ENCODE peak calls at places on chromosomes 4 and X, in ten cellular contexts. D, J, H, K, Q, E, L, U, Y and N are unnamed samples.

GRCh38 chr4:86935499-86935832 is 655 bp downstream of the AFF1 start:
- DNase-seq in U (no peak), H (no peak), J (no peak), D (no peak), L (no peak), E (no peak), K (no peak), Q (no peak), Y (peak; percentile 57), N (no peak)

GRCh38 chrX:132710756-132711155 is 221.9 kb upstream of the MBNL3 start:
- DNase-seq in E (no peak), D (no peak), Q (no peak), U (no peak), L (no peak), K (no peak), H (no peak), Y (no peak), J (no peak), N (no peak)

GRCh38 chrX:102067966-102068723 is 57.3 kb upstream of the TCEAL2 start:
- DNase-seq in E (peak; percentile 24), U (peak; percentile 2), H (no peak), Y (no peak), L (no peak), J (no peak), Q (peak; percentile 27), D (peak; percentile 33), K (no peak), N (no peak)

GRCh38 chr4:123744664-123745290 is 348.2 kb downstream of the SPRY1 start:
- DNase-seq in Y (no peak), Q (peak; percentile 61), H (no peak), K (peak; percentile 65), J (no peak), U (peak; percentile 10), E (no peak), D (peak; percentile 63), L (no peak), N (no peak)

GRCh38 chr4:95428216-95429085 is 120.3 kb downstream of the UNC5C start:
- DNase-seq in K (no peak), Y (no peak), E (no peak), Q (no peak), L (no peak), D (no peak), U (no peak), J (no peak), H (no peak), N (no peak)

GRCh38 chrX:40282901-40283674 is 185.3 kb upstream of the BCOR start:
- DNase-seq in Q (no peak), E (no peak), K (no peak), D (peak; percentile 75), H (no peak), L (no peak), Y (no peak), J (no peak), U (no peak), N (no peak)

GRCh38 chr4:73442275-73442674 is 6.3 kb downstream of the AFP start:
- DNase-seq in U (no peak), L (no peak), Q (no peak), Y (no peak), D (no peak), K (no peak), H (no peak), E (no peak), J (no peak), N (no peak)

GRCh38 chrX:121579016-121579760 is 531.8 kb downstream of the GLUD2 start:
- DNase-seq in J (no peak), K (no peak), D (peak; percentile 35), Q (no peak), E (peak; percentile 3), U (peak; percentile 21), L (no peak), Y (peak; percentile 26), H (no peak), N (no peak)

GRCh38 chr4:37682701-37683401 is 3.3 kb downstream of the RELL1 start:
- DNase-seq in Q (no peak), D (no peak), K (no peak), E (peak; percentile 29), H (no peak), Y (no peak), U (no peak), J (no peak), L (no peak), N (no peak)

GRCh38 chr4:1357356-1358248 is 10.6 kb downstream of the UVSSA start:
- DNase-seq in Y (no peak), J (no peak), Q (no peak), L (no peak), D (no peak), H (no peak), E (no peak), U (no peak), K (no peak), N (no peak)

GRCh38 chr4:125735107-125735506 is 420.4 kb downstream of the FAT4 start:
- DNase-seq in H (peak; percentile 50), Y (no peak), Q (no peak), J (no peak), U (peak; percentile 43), L (no peak), D (peak; percentile 15), K (no peak), E (peak; percentile 97), N (no peak)

GRCh38 chrX:72554448-72555140 is 18.0 kb downstream of the HDAC8 start:
- DNase-seq in E (peak; percentile 29), H (no peak), K (no peak), U (no peak), Y (peak; percentile 36), L (no peak), Q (no peak), J (no peak), D (no peak), N (no peak)

DNA sequence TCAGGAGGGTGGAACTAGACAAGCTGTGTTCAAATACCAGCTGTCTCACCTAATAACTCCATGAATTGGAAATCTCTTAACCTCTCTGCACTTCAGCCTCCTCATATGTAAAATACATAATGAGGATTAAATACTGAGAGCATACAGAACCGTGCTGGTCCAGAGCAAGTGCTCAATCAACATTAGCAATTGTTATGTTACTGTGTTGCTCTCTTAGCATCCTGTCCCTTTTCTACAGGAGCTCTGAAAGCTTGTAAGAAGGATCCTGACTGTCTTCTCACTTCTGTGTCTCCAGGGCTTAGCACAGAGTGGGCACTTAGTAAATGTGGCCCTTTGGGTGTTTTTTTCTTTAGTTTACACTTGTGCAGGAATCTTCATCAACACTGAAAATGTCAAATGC is 1456.1 kb upstream of the IGFBP7 start:
- DNase-seq in H (no peak), Y (no peak), U (no peak), L (no peak), J (no peak), Q (no peak), D (no peak), E (no peak), K (no peak), N (no peak)
- H3K27ac ChIP-seq in H (no peak overlapping the region), Y (no peak overlapping the region), U (no peak overlapping the region), L (no peak overlapping the region), J (no peak overlapping the region), Q (no peak overlapping the region), D (no peak overlapping the region), E (no peak overlapping the region), K (no peak overlapping the region), N (no peak overlapping the region)

GRCh38 chr4:80489798-80490197 is 154.3 kb downstream of the CFAP299 start:
- DNase-seq in K (no peak), D (no peak), H (no peak), Q (no peak), J (no peak), E (no peak), U (no peak), L (no peak), Y (no peak), N (no peak)
- H3K27ac ChIP-seq in K (no peak overlapping the region), D (no peak overlapping the region), H (no peak overlapping the region), Q (no peak overlapping the region), J (no peak overlapping the region), E (no peak overlapping the region), U (no peak overlapping the region), L (no peak overlapping the region), Y (no peak overlapping the region), N (no peak overlapping the region)

GRCh38 chrX:134338527-134338926 is 101.5 kb downstream of the CCDC160 start:
- DNase-seq in L (no peak), D (no peak), E (no peak), J (no peak), U (no peak), Q (no peak), Y (no peak), H (no peak), K (no peak), N (no peak)
- H3K27ac ChIP-seq in L (no peak overlapping the region), D (no peak overlapping the region), E (no peak overlapping the region), J (no peak overlapping the region), U (no peak overlapping the region), Q (no peak overlapping the region), Y (no peak overlapping the region), H (no peak overlapping the region), K (no peak overlapping the region), N (no peak overlapping the region)

GRCh38 chrX:45765726-45766125 is 565.0 kb upstream of the DIPK2B start:
- DNase-seq in D (no peak), J (no peak), Y (no peak), U (no peak), H (no peak), E (no peak), L (no peak), K (no peak), Q (no peak), N (no peak)
- H3K27ac ChIP-seq in D (no peak overlapping the region), J (peak overlapping the region; percentile 9), Y (no peak overlapping the region), U (no peak overlapping the region), H (peak overlapping the region; percentile 33), E (peak overlapping the region; percentile 91), L (no peak overlapping the region), K (no peak overlapping the region), Q (no peak overlapping the region), N (no peak overlapping the region)

DNA sequence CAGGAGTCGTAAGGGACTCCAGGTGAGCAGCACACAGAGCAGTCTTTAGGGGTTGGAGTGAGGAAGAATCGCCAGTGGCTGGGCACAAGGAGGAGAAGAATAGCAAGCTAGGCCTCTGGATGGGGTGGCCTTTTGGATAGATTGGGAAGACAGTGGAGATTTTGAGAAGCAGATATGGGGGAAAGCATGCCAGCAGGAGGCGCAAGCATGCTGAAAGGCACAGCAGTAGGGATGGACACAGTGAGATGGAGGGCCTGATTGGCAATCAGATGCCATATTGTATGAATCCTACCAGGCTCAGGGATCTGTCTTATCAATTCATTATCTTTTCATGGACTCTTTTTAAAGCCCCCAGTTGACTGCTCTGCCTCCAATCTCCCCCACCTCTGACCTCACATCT is 60.4 kb upstream of the MAGEA4 start:
- DNase-seq in E (no peak), L (no peak), J (no peak), U (no peak), Y (no peak), Q (no peak), H (no peak), D (no peak), K (no peak), N (no peak)
- H3K27ac ChIP-seq in E (no peak overlapping the region), L (no peak overlapping the region), J (no peak overlapping the region), U (no peak overlapping the region), Y (no peak overlapping the region), Q (no peak overlapping the region), H (no peak overlapping the region), D (no peak overlapping the region), K (no peak overlapping the region), N (no peak overlapping the region)